ENCODE peak calls at places on chromosomes 3 and 15, in five cellular contexts. One of them, this sample, is unnamed. For H3K4me1, the result is how much of the 10 kb centered on the place peaks cover.

GRCh38 chr3:9787714-9788113 is 4.6 kb downstream of the TADA3 start:
- DNase-seq in psoas muscle: no peak
- DNase-seq in right lobe of liver: no peak
- DNase-seq in lung: no peak
- DNase-seq in left ventricle myocardium inferior: no peak
- DNase-seq in this sample: no peak

GRCh38 chr3:128385080-128385832 is 81.4 kb downstream of the DNAJB8 start:
- DNase-seq in psoas muscle: peak
- DNase-seq in right lobe of liver: peak
- DNase-seq in lung: peak
- DNase-seq in left ventricle myocardium inferior: peak
- DNase-seq in this sample: peak

GRCh38 chr15:45616901-45617323 is 17.9 kb upstream of the SQOR start:
- DNase-seq in psoas muscle: no peak
- DNase-seq in right lobe of liver: no peak
- DNase-seq in lung: no peak
- DNase-seq in left ventricle myocardium inferior: no peak
- DNase-seq in this sample: peak

GRCh38 chr3:67384790-67385397 is 269.5 kb downstream of the SUCLG2 start:
- DNase-seq in psoas muscle: no peak
- DNase-seq in right lobe of liver: no peak
- DNase-seq in lung: no peak
- DNase-seq in left ventricle myocardium inferior: no peak
- DNase-seq in this sample: no peak

GRCh38 chr15:98480858-98481257 is 167.5 kb upstream of the IGF1R start:
- DNase-seq in psoas muscle: no peak
- DNase-seq in right lobe of liver: no peak
- DNase-seq in lung: no peak
- DNase-seq in left ventricle myocardium inferior: no peak
- DNase-seq in this sample: no peak

GRCh38 chr3:154955907-154956533 is 124.1 kb upstream of the MME start:
- DNase-seq in psoas muscle: no peak
- DNase-seq in right lobe of liver: no peak
- DNase-seq in lung: no peak
- DNase-seq in left ventricle myocardium inferior: no peak
- DNase-seq in this sample: no peak

GRCh38 chr3:127831723-127832172 is 9.4 kb upstream of the MGLL start:
- DNase-seq in psoas muscle: peak
- DNase-seq in right lobe of liver: peak
- DNase-seq in lung: peak
- DNase-seq in left ventricle myocardium inferior: peak
- DNase-seq in this sample: peak

GRCh38 chr15:91865903-91866302 is 12.4 kb downstream of the SLCO3A1 start:
- DNase-seq in psoas muscle: no peak
- DNase-seq in right lobe of liver: no peak
- DNase-seq in lung: no peak
- DNase-seq in left ventricle myocardium inferior: no peak
- DNase-seq in this sample: no peak

GRCh38 chr3:171838218-171838720 is 4.9 kb upstream of the TMEM212 start:
- DNase-seq in psoas muscle: peak
- DNase-seq in right lobe of liver: peak
- DNase-seq in lung: no peak
- DNase-seq in left ventricle myocardium inferior: peak
- DNase-seq in this sample: no peak

GRCh38 chr3:37934631-37935289 is 55.8 kb upstream of the VILL start:
- DNase-seq in psoas muscle: no peak
- DNase-seq in right lobe of liver: no peak
- DNase-seq in lung: no peak
- DNase-seq in left ventricle myocardium inferior: no peak
- DNase-seq in this sample: no peak

GRCh38 chr3:184240384-184241140 is 8.2 kb downstream of the ALG3 start:
- DNase-seq in psoas muscle: no peak
- DNase-seq in right lobe of liver: no peak
- DNase-seq in lung: no peak
- DNase-seq in left ventricle myocardium inferior: no peak
- DNase-seq in this sample: no peak

GRCh38 chr3:110562621-110563020 is 509.0 kb upstream of the NECTIN3 start:
- DNase-seq in psoas muscle: no peak
- DNase-seq in right lobe of liver: no peak
- DNase-seq in lung: no peak
- DNase-seq in left ventricle myocardium inferior: no peak
- DNase-seq in this sample: no peak

GRCh38 chr3:149512073-149512782 is 37.7 kb downstream of the TM4SF4 start:
- DNase-seq in psoas muscle: peak
- DNase-seq in right lobe of liver: peak
- DNase-seq in lung: peak
- DNase-seq in left ventricle myocardium inferior: peak
- DNase-seq in this sample: peak

GRCh38 chr3:105423392-105423791 is 56.7 kb downstream of the ALCAM start:
- DNase-seq in psoas muscle: no peak
- DNase-seq in right lobe of liver: no peak
- DNase-seq in lung: no peak
- DNase-seq in left ventricle myocardium inferior: no peak
- DNase-seq in this sample: no peak

GRCh38 chr3:196399485-196399945 is 32.7 kb downstream of the UBXN7 start:
- DNase-seq in psoas muscle: no peak
- DNase-seq in right lobe of liver: no peak
- DNase-seq in lung: no peak
- DNase-seq in left ventricle myocardium inferior: no peak
- DNase-seq in this sample: no peak

GRCh38 chr15:52224211-52224610 is 33.0 kb upstream of the GNB5 start:
- DNase-seq in psoas muscle: no peak
- DNase-seq in right lobe of liver: no peak
- DNase-seq in lung: no peak
- DNase-seq in left ventricle myocardium inferior: no peak
- DNase-seq in this sample: no peak

GRCh38 chr3:127671523-127672428 is 976 bp upstream of the ABTB1 start:
- DNase-seq in psoas muscle: peak
- DNase-seq in right lobe of liver: no peak
- DNase-seq in lung: no peak
- DNase-seq in left ventricle myocardium inferior: peak
- DNase-seq in this sample: no peak

GRCh38 chr3:196686436-196686835 is 25.6 kb downstream of the CEP19 start:
- DNase-seq in psoas muscle: no peak
- DNase-seq in right lobe of liver: no peak
- DNase-seq in lung: no peak
- DNase-seq in left ventricle myocardium inferior: no peak
- DNase-seq in this sample: no peak

GRCh38 chr3:127005864-127006500 is 23.1 kb downstream of the PLXNA1 start:
- DNase-seq in psoas muscle: no peak
- DNase-seq in right lobe of liver: no peak
- DNase-seq in lung: no peak
- DNase-seq in left ventricle myocardium inferior: no peak
- DNase-seq in this sample: no peak

GRCh38 chr3:149765762-149766334 is 13.6 kb upstream of the COMMD2 start:
- DNase-seq in psoas muscle: no peak
- DNase-seq in right lobe of liver: no peak
- DNase-seq in lung: no peak
- DNase-seq in left ventricle myocardium inferior: no peak
- DNase-seq in this sample: no peak

GRCh38 chr15:100029045-100029444 is 295.8 kb upstream of the LYSMD4 start:
- DNase-seq in psoas muscle: no peak
- DNase-seq in right lobe of liver: no peak
- DNase-seq in lung: no peak
- DNase-seq in left ventricle myocardium inferior: no peak
- DNase-seq in this sample: no peak

GRCh38 chr3:163490119-163490518 is 1588.2 kb downstream of the SI start:
- DNase-seq in psoas muscle: no peak
- DNase-seq in right lobe of liver: peak
- DNase-seq in lung: no peak
- DNase-seq in left ventricle myocardium inferior: no peak
- DNase-seq in this sample: no peak

GRCh38 chr3:127439621-127440020 is 150.9 kb downstream of the TPRA1 start:
- DNase-seq in psoas muscle: no peak
- DNase-seq in right lobe of liver: peak
- DNase-seq in lung: no peak
- DNase-seq in left ventricle myocardium inferior: no peak
- DNase-seq in this sample: no peak

GRCh38 chr3:141305436-141305835 is 62.9 kb upstream of the ZBTB38 start:
- DNase-seq in psoas muscle: no peak
- DNase-seq in right lobe of liver: no peak
- DNase-seq in lung: no peak
- DNase-seq in left ventricle myocardium inferior: no peak
- DNase-seq in this sample: no peak

GRCh38 chr3:77248420-77248819 is 208.5 kb downstream of the ROBO2 start:
- DNase-seq in psoas muscle: no peak
- DNase-seq in right lobe of liver: no peak
- DNase-seq in lung: no peak
- DNase-seq in left ventricle myocardium inferior: no peak
- DNase-seq in this sample: no peak

GRCh38 chr3:127535901-127536817 is 54.4 kb downstream of the TPRA1 start:
- DNase-seq in psoas muscle: no peak
- DNase-seq in right lobe of liver: peak
- DNase-seq in lung: no peak
- DNase-seq in left ventricle myocardium inferior: no peak
- DNase-seq in this sample: no peak

GRCh38 chr15:49895337-49896223 is 223.5 kb downstream of the ATP8B4 start:
- DNase-seq in psoas muscle: no peak
- DNase-seq in right lobe of liver: no peak
- DNase-seq in lung: no peak
- DNase-seq in left ventricle myocardium inferior: no peak
- DNase-seq in this sample: no peak

GRCh38 chr3:104952587-104952986 is 414.1 kb upstream of the ALCAM start:
- DNase-seq in psoas muscle: no peak
- DNase-seq in right lobe of liver: no peak
- DNase-seq in lung: peak
- DNase-seq in left ventricle myocardium inferior: no peak
- DNase-seq in this sample: no peak

GRCh38 chr3:24451461-24452099 is 43.1 kb downstream of the THRB start:
- DNase-seq in psoas muscle: no peak
- DNase-seq in right lobe of liver: peak
- DNase-seq in lung: no peak
- DNase-seq in left ventricle myocardium inferior: no peak
- DNase-seq in this sample: peak

GRCh38 chr3:28916713-28917499 is 364.0 kb upstream of the RBMS3 start:
- DNase-seq in psoas muscle: peak
- DNase-seq in right lobe of liver: peak
- DNase-seq in lung: peak
- DNase-seq in left ventricle myocardium inferior: peak
- DNase-seq in this sample: peak

GRCh38 chr15:33150516-33150915 is 44.0 kb downstream of the FMN1 start:
- DNase-seq in psoas muscle: no peak
- DNase-seq in right lobe of liver: no peak
- DNase-seq in lung: no peak
- DNase-seq in left ventricle myocardium inferior: no peak
- DNase-seq in this sample: no peak

GRCh38 chr15:40235201-40235890 is 3.5 kb upstream of the PAK6 start:
- DNase-seq in psoas muscle: no peak
- DNase-seq in right lobe of liver: no peak
- DNase-seq in lung: no peak
- DNase-seq in left ventricle myocardium inferior: no peak
- DNase-seq in this sample: no peak

GRCh38 chr15:89121414-89121813 is 33.2 kb downstream of the ABHD2 start:
- DNase-seq in psoas muscle: no peak
- DNase-seq in right lobe of liver: peak
- DNase-seq in lung: no peak
- DNase-seq in left ventricle myocardium inferior: no peak
- DNase-seq in this sample: peak
- H3K4me1 ChIP-seq in psoas muscle: half or more
- H3K4me1 ChIP-seq in right lobe of liver: half or more
- H3K4me1 ChIP-seq in lung: under half
- H3K4me1 ChIP-seq in left ventricle myocardium inferior: half or more
- H3K4me1 ChIP-seq in this sample: under half

DNA sequence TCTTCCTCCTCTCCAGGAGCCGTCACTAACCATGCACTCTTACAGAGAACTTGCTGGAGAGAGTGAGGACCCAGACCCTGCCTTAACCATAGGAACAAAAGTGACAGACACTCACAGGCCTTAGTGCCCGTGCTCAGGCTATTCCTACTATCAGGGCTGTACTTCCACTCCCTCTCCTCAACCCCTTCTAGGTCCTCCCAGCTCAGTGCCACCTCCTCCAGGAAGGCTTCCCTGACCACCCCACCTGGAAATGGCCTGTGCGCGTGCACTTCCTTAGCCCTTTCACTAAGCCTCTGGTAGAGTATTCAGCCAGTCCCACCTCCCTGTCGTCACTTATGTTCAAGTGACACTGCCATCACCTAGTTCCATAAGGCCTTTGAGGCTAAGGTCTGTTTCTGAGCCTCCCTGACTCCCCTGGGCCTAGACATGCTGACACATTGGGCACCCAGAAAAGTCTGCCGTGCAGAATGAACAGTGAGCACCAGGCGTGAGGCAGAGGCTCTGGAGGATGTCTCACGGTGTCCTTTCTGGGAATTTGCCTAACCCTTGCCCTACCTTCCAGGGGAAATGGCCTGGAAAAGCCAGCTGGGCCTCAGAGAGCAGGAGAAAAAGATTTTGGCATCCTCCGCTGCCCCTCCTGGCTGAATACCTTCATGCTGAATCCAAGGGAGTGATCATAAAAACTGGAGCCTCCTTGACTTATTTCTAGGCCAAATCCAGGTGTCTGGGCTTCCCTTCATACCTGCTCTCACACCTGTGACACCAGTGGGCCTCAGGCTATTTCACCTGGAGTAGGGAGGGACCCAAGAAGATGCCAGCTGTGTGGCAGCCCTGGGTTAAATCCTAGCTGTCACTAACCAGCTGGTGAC is 108.5 kb upstream of the SMAD3 start:
- DNase-seq in psoas muscle: no peak
- DNase-seq in right lobe of liver: peak
- DNase-seq in lung: no peak
- DNase-seq in left ventricle myocardium inferior: no peak
- DNase-seq in this sample: no peak
- TF ChIP-seq CTCF in psoas muscle: no peak
- TF ChIP-seq CTCF in right lobe of liver: no peak
- TF ChIP-seq CTCF in lung: no peak
- TF ChIP-seq CTCF in left ventricle myocardium inferior: no peak
- TF ChIP-seq CTCF in this sample: no peak

GRCh38 chr3:188309437-188310269 is 155.7 kb downstream of the LPP start:
- DNase-seq in psoas muscle: no peak
- DNase-seq in right lobe of liver: no peak
- DNase-seq in lung: no peak
- DNase-seq in left ventricle myocardium inferior: no peak
- DNase-seq in this sample: no peak
- H3K4me3 ChIP-seq in psoas muscle: no peak
- H3K4me3 ChIP-seq in right lobe of liver: no peak
- H3K4me3 ChIP-seq in lung: no peak
- H3K4me3 ChIP-seq in left ventricle myocardium inferior: no peak
- H3K4me3 ChIP-seq in this sample: no peak

GRCh38 chr3:33392144-33392543 is 48.1 kb downstream of the UBP1 start:
- DNase-seq in psoas muscle: no peak
- DNase-seq in right lobe of liver: no peak
- DNase-seq in lung: no peak
- DNase-seq in left ventricle myocardium inferior: no peak
- DNase-seq in this sample: no peak

GRCh38 chr3:33394403-33395054 is 45.7 kb downstream of the UBP1 start:
- DNase-seq in psoas muscle: no peak
- DNase-seq in right lobe of liver: no peak
- DNase-seq in lung: no peak
- DNase-seq in left ventricle myocardium inferior: no peak
- DNase-seq in this sample: no peak

GRCh38 chr3:33398410-33398809 is 41.8 kb downstream of the UBP1 start:
- DNase-seq in psoas muscle: no peak
- DNase-seq in right lobe of liver: no peak
- DNase-seq in lung: no peak
- DNase-seq in left ventricle myocardium inferior: no peak
- DNase-seq in this sample: no peak

GRCh38 chr3:33392703-33393125 is 47.5 kb downstream of the UBP1 start:
- DNase-seq in psoas muscle: no peak
- DNase-seq in right lobe of liver: no peak
- DNase-seq in lung: no peak
- DNase-seq in left ventricle myocardium inferior: no peak
- DNase-seq in this sample: no peak

GRCh38 chr3:33395900-33396299 is 44.3 kb downstream of the UBP1 start:
- DNase-seq in psoas muscle: no peak
- DNase-seq in right lobe of liver: no peak
- DNase-seq in lung: no peak
- DNase-seq in left ventricle myocardium inferior: no peak
- DNase-seq in this sample: no peak
- H3K4me1 ChIP-seq in psoas muscle: under half
- H3K4me1 ChIP-seq in right lobe of liver: under half
- H3K4me1 ChIP-seq in lung: under half
- H3K4me1 ChIP-seq in left ventricle myocardium inferior: under half
- H3K4me1 ChIP-seq in this sample: under half